ENCODE peak calls at places on chromosomes 12 and 14, in nine cellular contexts. O is IMR-90; K is body of pancreas; C is endodermal cell; N is astrocyte; S is CD8-positive, alpha-beta T cell; M is heart left ventricle; L is lung; Q is tibial artery. F is an unnamed sample. For H3K9me3, the result is how much of the 10 kb centered on the place peaks cover.

GRCh38 chr14:99803803-99804202 is 10.6 kb downstream of the EML1 start:
- DNase-seq in O (no peak), K (no peak), C (no peak), N (no peak), S (no peak), M (no peak), L (no peak), Q (no peak), F (no peak)

GRCh38 chr12:19125325-19125724 is 4.2 kb upstream of the PLEKHA5 start:
- DNase-seq in O (peak), K (no peak), C (no peak), N (peak), S (no peak), M (no peak), L (no peak), Q (no peak), F (no peak)

GRCh38 chr12:55842681-55843429 is at the start of gene MMP19:
- DNase-seq in O (peak), K (peak), C (peak), N (peak), S (no peak), M (no peak), L (no peak), Q (no peak), F (no peak)

GRCh38 chr14:51095854-51096823 is 1.2 kb upstream of the TRIM9 start:
- DNase-seq in O (peak), K (peak), C (no peak), N (peak), S (no peak), M (no peak), L (no peak), Q (peak), F (no peak)

GRCh38 chr12:101021911-101022388 is 188.1 kb downstream of the SLC5A8 start:
- DNase-seq in O (peak), K (no peak), C (no peak), N (peak), S (no peak), M (no peak), L (no peak), Q (no peak), F (no peak)

GRCh38 chr12:115835445-115835844 is 442.0 kb downstream of the MED13L start:
- DNase-seq in O (no peak), K (peak), C (no peak), N (no peak), S (no peak), M (no peak), L (no peak), Q (no peak), F (no peak)

GRCh38 chr12:77049767-77050353 is 15.5 kb downstream of the E2F7 start:
- DNase-seq in O (peak), K (peak), C (no peak), N (peak), S (no peak), M (no peak), L (no peak), Q (no peak), F (no peak)

GRCh38 chr14:103630364-103631108 is 1.5 kb downstream of the KLC1 start:
- DNase-seq in O (peak), K (no peak), C (no peak), N (no peak), S (no peak), M (no peak), L (no peak), Q (no peak), F (no peak)

GRCh38 chr12:100566887-100567637 is 6.4 kb upstream of the GAS2L3 start:
- DNase-seq in O (peak), K (peak), C (no peak), N (peak), S (no peak), M (peak), L (peak), Q (peak), F (no peak)

GRCh38 chr14:61388173-61388975 is 67.0 kb downstream of the PRKCH start:
- DNase-seq in O (no peak), K (no peak), C (no peak), N (peak), S (peak), M (no peak), L (no peak), Q (no peak), F (no peak)

GRCh38 chr14:20802341-20803084 is at the start of gene RNASE1:
- DNase-seq in O (no peak), K (peak), C (no peak), N (no peak), S (no peak), M (peak), L (peak), Q (peak), F (no peak)

GRCh38 chr12:10140001-10140400 is 10.0 kb upstream of the CLEC7A start:
- DNase-seq in O (peak), K (peak), C (peak), N (peak), S (peak), M (peak), L (peak), Q (no peak), F (peak)

GRCh38 chr12:13121568-13121967 is 18.1 kb upstream of the GSG1 start:
- DNase-seq in O (no peak), K (no peak), C (no peak), N (no peak), S (no peak), M (no peak), L (no peak), Q (no peak), F (no peak)

GRCh38 chr12:14771651-14772137 is 31.6 kb downstream of the WBP11 start:
- DNase-seq in O (no peak), K (no peak), C (peak), N (no peak), S (peak), M (no peak), L (no peak), Q (no peak), F (peak)

GRCh38 chr12:104105461-104105860 is 32.5 kb downstream of the NFYB start:
- DNase-seq in O (no peak), K (no peak), C (no peak), N (peak), S (no peak), M (no peak), L (no peak), Q (no peak), F (no peak)

GRCh38 chr12:112146123-112146522 is 20.8 kb downstream of the TRAFD1 start:
- DNase-seq in O (no peak), K (no peak), C (peak), N (no peak), S (no peak), M (no peak), L (no peak), Q (no peak), F (no peak)

GRCh38 chr14:75981426-75981825 is 369 bp downstream of the TGFB3 start:
- DNase-seq in O (no peak), K (peak), C (peak), N (no peak), S (peak), M (no peak), L (no peak), Q (peak), F (no peak)

GRCh38 chr14:105865266-105865903 is 339.0 kb downstream of the TMEM121 start:
- DNase-seq in O (no peak), K (no peak), C (peak), N (no peak), S (no peak), M (peak), L (no peak), Q (no peak), F (no peak)

GRCh38 chr12:1595026-1595561 is 713 bp upstream of the FBXL14 start:
- DNase-seq in O (no peak), K (peak), C (no peak), N (no peak), S (no peak), M (no peak), L (no peak), Q (no peak), F (no peak)

GRCh38 chr12:72207756-72208155 is 64.4 kb upstream of the TRHDE start:
- DNase-seq in O (no peak), K (no peak), C (no peak), N (peak), S (no peak), M (no peak), L (no peak), Q (no peak), F (no peak)

GRCh38 chr14:92108345-92109254 is 2.2 kb upstream of the ATXN3 start:
- DNase-seq in O (no peak), K (no peak), C (peak), N (no peak), S (no peak), M (no peak), L (no peak), Q (no peak), F (no peak)

GRCh38 chr12:2783936-2784600 is 10.7 kb upstream of the FKBP4 start:
- DNase-seq in O (peak), K (peak), C (peak), N (no peak), S (peak), M (peak), L (peak), Q (peak), F (peak)

DNA sequence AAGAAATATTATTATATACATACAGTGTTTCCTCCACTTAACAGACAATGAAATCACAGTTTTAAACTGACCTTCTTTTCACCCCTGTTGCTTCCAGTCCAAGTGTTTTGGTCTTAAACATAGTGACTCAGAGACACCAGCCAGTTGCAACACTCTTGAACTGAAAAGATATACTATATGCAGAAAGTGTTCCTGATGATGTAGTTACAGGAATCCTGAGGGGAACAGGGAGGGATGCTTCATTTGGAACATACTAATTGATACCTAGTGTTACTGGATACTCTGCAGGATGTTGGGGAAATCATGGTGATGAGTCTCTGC is 420.8 kb downstream of the CCDC91 start:
- DNase-seq in O (peak), K (no peak), C (no peak), N (peak), S (no peak), M (no peak), L (no peak), Q (peak), F (no peak)
- H3K9me3 ChIP-seq in O (under half), K (under half), C (under half), N (under half), S (under half), M (under half), L (under half), Q (under half), F (under half)

GRCh38 chr14:78790262-78790661 is 620.1 kb downstream of the NRXN3 start:
- DNase-seq in O (no peak), K (no peak), C (peak), N (no peak), S (no peak), M (no peak), L (no peak), Q (no peak), F (no peak)
- TF ChIP-seq CTCF in O (no peak), K (no peak), C (peak), N (no peak), S (no peak), M (no peak), L (no peak), Q (no peak), F (no peak)

GRCh38 chr14:85084344-85084743 is 445.6 kb upstream of the FLRT2 start:
- DNase-seq in O (no peak), K (no peak), C (no peak), N (no peak), S (no peak), M (no peak), L (no peak), Q (peak), F (no peak)
- H3K9me3 ChIP-seq in O (under half), K (under half), C (under half), N (under half), S (under half), M (under half), L (under half), Q (under half), F (under half)

GRCh38 chr12:30931222-30931621 is 4.7 kb downstream of the TSPAN11 start:
- DNase-seq in O (no peak), K (no peak), C (peak), N (no peak), S (no peak), M (no peak), L (no peak), Q (no peak), F (no peak)
- TF ChIP-seq CTCF in O (no peak), K (no peak), C (no peak), N (no peak), S (no peak), M (no peak), L (no peak), Q (no peak), F (no peak)

DNA sequence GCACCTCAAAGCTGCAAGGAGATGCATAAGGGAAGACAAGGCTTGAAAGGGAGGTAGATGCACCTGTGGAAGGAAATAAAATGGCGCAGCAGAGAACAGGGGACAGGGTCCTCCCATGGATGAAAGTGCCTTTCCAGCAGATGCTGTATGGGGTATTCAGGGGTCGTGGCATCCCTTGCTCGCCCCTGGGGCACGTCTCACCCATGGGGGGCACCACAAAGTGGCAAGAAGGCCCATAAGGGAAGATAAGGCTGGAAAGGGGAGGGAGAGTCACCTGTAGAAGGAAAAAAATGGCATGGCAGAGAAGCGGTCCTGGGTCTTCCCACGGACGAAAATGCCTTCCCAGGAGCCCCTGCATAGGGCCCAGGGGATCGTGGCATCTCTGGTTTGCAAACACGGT is 265.1 kb downstream of the ALG10 start:
- DNase-seq in O (no peak), K (no peak), C (peak), N (no peak), S (no peak), M (peak), L (no peak), Q (no peak), F (no peak)
- H3K9me3 ChIP-seq in O (half or more), K (under half), C (half or more), N (under half), S (under half), M (under half), L (under half), Q (half or more), F (under half)

GRCh38 chr12:71045781-71046180 is 112.0 kb downstream of the TSPAN8 start:
- DNase-seq in O (no peak), K (peak), C (no peak), N (peak), S (no peak), M (no peak), L (no peak), Q (no peak), F (no peak)

GRCh38 chr12:71041481-71041880 is 116.3 kb downstream of the TSPAN8 start:
- DNase-seq in O (no peak), K (no peak), C (no peak), N (no peak), S (no peak), M (no peak), L (no peak), Q (no peak), F (no peak)

GRCh38 chr12:71046215-71046614 is 111.6 kb downstream of the TSPAN8 start:
- DNase-seq in O (peak), K (no peak), C (no peak), N (peak), S (no peak), M (no peak), L (no peak), Q (no peak), F (no peak)
- TF ChIP-seq CTCF in O (no peak), K (no peak), C (no peak), N (no peak), S (no peak), M (no peak), L (no peak), Q (no peak), F (no peak)

F was measured in CD4-positive, alpha-beta T cell.